ENCODE peak calls at places on chromosomes 3 and 15, in four cellular contexts. E, U, N and Q are unnamed samples.

GRCh38 chr3:62371032-62371734 is 2.2 kb downstream of the FEZF2 start:
- DNase-seq in E (peak; percentile 70), N (no peak), U (no peak), Q (no peak)

GRCh38 chr15:67202991-67203390 is 51.5 kb downstream of the AAGAB start:
- DNase-seq in E (no peak), U (no peak), N (no peak), Q (no peak)

GRCh38 chr3:33690341-33690740 is 27.7 kb downstream of the CLASP2 start:
- DNase-seq in U (no peak), E (no peak), N (no peak), Q (no peak)

GRCh38 chr3:84755860-84756259 is 202.9 kb upstream of the CADM2 start:
- DNase-seq in N (no peak), U (no peak), E (no peak), Q (no peak)

GRCh38 chr15:51093865-51094605 is 671 bp downstream of the TNFAIP8L3 start:
- DNase-seq in E (peak; percentile 64), U (no peak), N (no peak), Q (no peak)

GRCh38 chr3:12442654-12443501 is 41.4 kb upstream of the TSEN2 start:
- DNase-seq in N (no peak), U (no peak), E (no peak), Q (no peak)

GRCh38 chr15:62624541-62625399 is 417.8 kb upstream of the TPM1 start:
- DNase-seq in U (peak; percentile 27), N (no peak), E (no peak), Q (no peak)

GRCh38 chr3:197205265-197205664 is 93.1 kb downstream of the DLG1 start:
- DNase-seq in N (no peak), E (no peak), U (no peak), Q (no peak)

GRCh38 chr3:111621535-111621934 is 26.4 kb upstream of the ZBED2 start:
- DNase-seq in E (peak; percentile 86), U (no peak), N (peak; percentile 57), Q (no peak)

GRCh38 chr3:15287565-15288330 is 44.6 kb downstream of the SH3BP5 start:
- DNase-seq in E (no peak), U (no peak), N (no peak), Q (peak; percentile 97)

GRCh38 chr15:96046620-96047240 is 283.8 kb upstream of the NR2F2 start:
- DNase-seq in E (no peak), N (no peak), U (no peak), Q (no peak)

DNA sequence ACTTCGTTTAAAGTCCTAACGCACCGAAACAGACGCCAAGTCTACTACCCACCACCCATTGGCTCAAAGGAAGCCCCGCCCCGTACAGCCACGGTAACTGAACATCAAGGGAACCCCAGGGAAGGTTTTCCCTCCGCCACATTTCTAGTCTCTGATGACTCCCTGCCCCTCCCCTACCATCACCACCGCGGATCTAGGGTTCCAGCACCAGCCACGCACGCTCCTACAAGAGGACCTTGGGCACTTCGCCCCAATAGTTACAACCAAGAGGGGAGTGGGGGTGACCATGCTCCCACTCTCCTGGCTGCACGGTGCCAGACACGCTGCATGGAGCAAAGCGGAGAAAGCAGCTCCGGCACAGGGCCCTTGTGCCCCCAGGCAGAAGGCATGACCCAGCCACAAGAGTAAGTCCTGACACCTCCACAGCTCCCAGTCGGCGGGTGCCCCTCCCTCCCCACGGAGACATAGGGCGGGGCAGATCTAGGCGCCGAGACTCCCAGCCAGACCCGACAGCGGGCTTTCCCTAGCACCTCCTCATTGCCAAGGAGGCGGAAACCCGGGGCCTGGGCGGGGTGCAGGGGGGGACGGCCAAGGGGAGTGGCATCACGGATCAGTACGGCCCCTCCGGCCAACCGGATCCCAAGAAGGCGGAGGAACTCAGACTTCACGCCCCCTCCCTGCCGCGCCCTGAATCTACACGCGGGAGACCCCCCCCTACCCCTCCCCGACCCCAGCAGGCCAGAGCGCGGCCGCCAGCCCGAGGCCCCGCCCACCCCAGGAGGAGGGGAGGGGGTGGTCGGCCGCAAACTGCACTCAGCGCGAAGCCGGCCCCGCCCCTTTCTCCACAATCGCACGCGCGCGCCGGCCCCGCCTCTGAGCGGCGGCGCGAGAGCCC is 936 bp downstream of the SIN3A start:
- DNase-seq in E (peak; percentile 95), N (peak; percentile 99), U (peak; percentile 87), Q (peak; percentile 98)
- TF ChIP-seq POLR2A in E (no peak), N (no peak), U (no peak), Q (no peak)

DNA sequence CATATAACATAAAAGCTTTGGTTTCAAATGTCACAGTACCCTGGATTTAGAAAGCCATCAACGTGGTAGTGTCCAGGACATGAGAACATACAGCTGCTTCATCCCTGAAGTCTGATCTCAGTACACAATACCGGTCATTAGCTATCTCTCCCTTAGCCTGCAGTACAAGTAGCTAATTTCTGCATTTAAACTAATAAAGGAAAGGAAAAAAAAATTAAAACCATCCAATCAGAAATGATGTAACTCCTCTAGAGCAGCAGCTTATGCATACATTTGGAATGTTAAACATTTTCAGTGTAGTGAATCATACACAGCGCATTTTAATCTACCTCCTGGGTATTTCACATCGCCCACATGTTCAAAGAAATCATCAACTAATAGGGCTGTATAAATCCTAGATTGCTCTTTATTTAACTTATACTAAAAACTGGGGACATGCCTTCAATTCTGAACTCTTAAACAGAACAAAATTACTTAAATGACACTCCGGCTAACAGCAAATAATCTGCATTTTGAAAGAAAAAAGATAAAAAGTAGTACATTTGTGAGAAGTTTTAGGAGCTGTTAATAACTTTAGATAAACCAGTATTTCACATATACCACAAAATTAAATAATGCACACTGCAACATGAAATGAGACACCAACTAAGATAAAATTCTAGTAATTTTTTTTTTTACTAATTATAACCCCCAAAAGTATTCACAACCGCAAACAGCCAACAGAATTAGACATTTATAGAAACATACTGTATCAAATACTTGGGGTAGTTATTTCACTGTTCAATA is 3.7 kb downstream of the IGF2BP2 start:
- DNase-seq in N (peak; percentile 47), E (no peak), U (no peak), Q (no peak)
- H3K4me3 ChIP-seq in N (peak overlapping the region; percentile 21), E (no peak overlapping the region), U (no peak overlapping the region), Q (no peak overlapping the region)

GRCh38 chr3:30620402-30621360 is 14.3 kb downstream of the TGFBR2 start:
- DNase-seq in N (no peak), U (no peak), E (no peak), Q (no peak)
- TF ChIP-seq POLR2A in N (no peak), U (no peak), E (no peak), Q (no peak)

DNA sequence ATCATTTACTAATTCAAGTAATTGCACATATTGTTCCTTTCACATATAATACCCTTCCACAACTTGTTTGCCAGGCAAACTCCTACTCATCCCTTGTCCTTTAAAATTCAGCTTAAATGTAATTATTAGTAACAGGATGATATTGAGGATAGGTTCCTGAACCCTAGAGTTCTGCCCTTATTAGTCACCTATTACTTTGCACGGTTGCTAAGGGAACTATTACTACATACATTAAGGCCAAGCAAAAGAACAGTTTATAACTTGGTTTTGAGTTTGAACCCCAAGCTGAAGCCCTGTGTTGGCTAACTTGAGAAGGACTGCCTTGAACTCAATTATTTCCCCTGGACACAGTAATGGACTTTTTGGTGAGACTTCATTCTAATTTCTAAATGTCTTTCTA is 529.7 kb downstream of the IGSF11 start:
- DNase-seq in E (no peak), N (no peak), U (no peak), Q (no peak)
- H3K4me3 ChIP-seq in E (no peak overlapping the region), N (no peak overlapping the region), U (no peak overlapping the region), Q (no peak overlapping the region)